ENCODE peak calls at places on chromosome 1, in nine cellular contexts. Y, T, O, E, I, R, P, Z and B are unnamed samples.

GRCh38 chr1:244904119-244904518 is 39.8 kb upstream of the HNRNPU start:
- DNase-seq in Y (no peak), T (no peak), O (no peak), E (no peak), I (no peak), R (no peak), P (no peak), Z (no peak), B (no peak)

GRCh38 chr1:15101112-15101760 is 52.3 kb upstream of the TMEM51 start:
- DNase-seq in Y (no peak), T (no peak), O (no peak), E (no peak), I (no peak), R (no peak), P (no peak), Z (no peak), B (no peak)

GRCh38 chr1:203197625-203198024 is 11.1 kb upstream of the CHI3L1 start:
- DNase-seq in Y (no peak), T (no peak), O (no peak), E (no peak), I (no peak), R (peak), P (no peak), Z (no peak), B (no peak)

GRCh38 chr1:197958438-197958837 is 41.3 kb downstream of the LHX9 start:
- DNase-seq in Y (no peak), T (no peak), O (no peak), E (no peak), I (no peak), R (no peak), P (no peak), Z (no peak), B (no peak)

GRCh38 chr1:228085287-228085926 is 2.9 kb downstream of the ARF1 start:
- DNase-seq in Y (peak), T (peak), O (no peak), E (no peak), I (peak), R (no peak), P (peak), Z (no peak), B (no peak)

GRCh38 chr1:32878183-32878582 is 7.5 kb upstream of the FNDC5 start:
- DNase-seq in Y (no peak), T (peak), O (no peak), E (no peak), I (no peak), R (no peak), P (no peak), Z (no peak), B (no peak)

GRCh38 chr1:39590546-39590945 is 14.0 kb upstream of the PABPC4 start:
- DNase-seq in Y (peak), T (no peak), O (no peak), E (no peak), I (no peak), R (no peak), P (no peak), Z (no peak), B (no peak)

GRCh38 chr1:30735124-30735523 is 11.7 kb upstream of the MATN1 start:
- DNase-seq in Y (no peak), T (no peak), O (no peak), E (no peak), I (no peak), R (no peak), P (no peak), Z (no peak), B (no peak)

GRCh38 chr1:14259191-14259757 is 339.2 kb upstream of the KAZN start:
- DNase-seq in Y (no peak), T (no peak), O (peak), E (no peak), I (no peak), R (peak), P (no peak), Z (no peak), B (no peak)

GRCh38 chr1:116755681-116756080 is 1.5 kb downstream of the CD2 start:
- DNase-seq in Y (no peak), T (no peak), O (no peak), E (no peak), I (no peak), R (no peak), P (no peak), Z (no peak), B (no peak)

GRCh38 chr1:8314346-8315280 is 3.3 kb upstream of the SLC45A1 start:
- DNase-seq in Y (peak), T (peak), O (peak), E (peak), I (peak), R (peak), P (peak), Z (peak), B (no peak)

GRCh38 chr1:201359031-201359872 is 18.2 kb downstream of the TNNT2 start:
- DNase-seq in Y (no peak), T (peak), O (no peak), E (no peak), I (no peak), R (no peak), P (no peak), Z (no peak), B (no peak)

GRCh38 chr1:165063181-165063955 is 293.1 kb downstream of the LMX1A start:
- DNase-seq in Y (no peak), T (no peak), O (no peak), E (no peak), I (no peak), R (peak), P (no peak), Z (no peak), B (no peak)

GRCh38 chr1:35660581-35661473 is 19.5 kb upstream of the PSMB2 start:
- DNase-seq in Y (peak), T (no peak), O (no peak), E (no peak), I (peak), R (no peak), P (peak), Z (no peak), B (no peak)

GRCh38 chr1:20339811-20340457 is 49.3 kb downstream of the VWA5B1 start:
- DNase-seq in Y (no peak), T (peak), O (no peak), E (no peak), I (no peak), R (no peak), P (peak), Z (no peak), B (no peak)

GRCh38 chr1:10378071-10378841 is 20.6 kb upstream of the PGD start:
- DNase-seq in Y (peak), T (peak), O (peak), E (no peak), I (peak), R (peak), P (peak), Z (no peak), B (no peak)

GRCh38 chr1:67893126-67893495 is 59.8 kb upstream of the GNG12 start:
- DNase-seq in Y (no peak), T (no peak), O (no peak), E (no peak), I (no peak), R (no peak), P (peak), Z (no peak), B (no peak)

GRCh38 chr1:186481303-186481888 is 20.5 kb upstream of the PDC start:
- DNase-seq in Y (no peak), T (no peak), O (no peak), E (no peak), I (no peak), R (no peak), P (no peak), Z (no peak), B (no peak)

GRCh38 chr1:22507582-22507981 is 55.7 kb upstream of the EPHA8 start:
- DNase-seq in Y (no peak), T (no peak), O (no peak), E (no peak), I (no peak), R (no peak), P (no peak), Z (no peak), B (no peak)

GRCh38 chr1:39992229-39992628 is 37.3 kb downstream of the MFSD2A start:
- DNase-seq in Y (no peak), T (no peak), O (no peak), E (no peak), I (no peak), R (no peak), P (no peak), Z (no peak), B (no peak)

GRCh38 chr1:19536519-19536918 is 51.2 kb upstream of the CAPZB start:
- DNase-seq in Y (no peak), T (no peak), O (no peak), E (no peak), I (no peak), R (no peak), P (no peak), Z (no peak), B (no peak)

GRCh38 chr1:156931553-156931952 is 11.1 kb downstream of the LRRC71 start:
- DNase-seq in Y (no peak), T (peak), O (no peak), E (no peak), I (peak), R (peak), P (no peak), Z (no peak), B (no peak)

GRCh38 chr1:200982071-200982945 is 41.2 kb downstream of the KIF21B start:
- DNase-seq in Y (no peak), T (peak), O (no peak), E (no peak), I (no peak), R (no peak), P (no peak), Z (no peak), B (no peak)

GRCh38 chr1:146020058-146020738 is 1.3 kb downstream of the HJV start:
- DNase-seq in Y (no peak), T (no peak), O (no peak), E (no peak), I (no peak), R (no peak), P (peak), Z (no peak), B (no peak)

GRCh38 chr1:224329842-224330753 is at the start of gene NVL:
- DNase-seq in Y (peak), T (peak), O (peak), E (peak), I (peak), R (peak), P (peak), Z (peak), B (no peak)
- TF ChIP-seq POLR2AphosphoS5 in Y (peak), T (peak), O (peak), E (peak), I (peak), R (peak), P (peak), Z (peak), B (peak)

GRCh38 chr1:204432708-204433107 is 21.1 kb upstream of the PPP1R15B start:
- DNase-seq in Y (no peak), T (no peak), O (no peak), E (no peak), I (no peak), R (no peak), P (no peak), Z (no peak), B (no peak)
- H3K4me3 ChIP-seq in Y (no peak), T (no peak), O (no peak), E (no peak), I (no peak), R (no peak), P (no peak), Z (no peak), B (no peak)

GRCh38 chr1:85582687-85583354 is 2.3 kb downstream of the CCN1 start:
- DNase-seq in Y (no peak), T (no peak), O (no peak), E (no peak), I (peak), R (no peak), P (peak), Z (peak), B (no peak)
- TF ChIP-seq POLR2AphosphoS5 in Y (no peak), T (peak), O (peak), E (no peak), I (peak), R (no peak), P (peak), Z (peak), B (no peak)

DNA sequence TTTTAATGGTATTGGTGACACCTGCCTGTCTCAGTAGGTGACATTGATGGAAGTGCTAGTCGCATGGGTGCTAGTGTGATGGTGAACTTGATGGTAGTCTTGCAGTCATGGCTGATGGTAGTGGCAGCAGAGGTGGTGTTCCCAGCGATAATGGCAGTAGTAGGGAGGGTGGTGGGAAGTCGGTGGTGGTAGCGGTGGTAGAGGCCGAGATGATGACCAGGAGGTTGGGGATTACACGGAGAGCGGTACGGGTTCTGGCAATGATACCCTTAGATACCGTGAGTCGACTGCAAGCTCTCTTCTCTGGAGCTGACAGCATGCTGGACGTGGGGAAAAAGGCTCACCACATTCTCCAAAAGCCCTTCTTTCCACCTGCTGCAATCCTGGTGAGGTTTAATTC is 99.4 kb upstream of the SLC2A1 start:
- DNase-seq in Y (no peak), T (no peak), O (no peak), E (no peak), I (no peak), R (no peak), P (no peak), Z (no peak), B (no peak)
- H3K4me3 ChIP-seq in Y (no peak), T (no peak), O (no peak), E (no peak), I (no peak), R (no peak), P (no peak), Z (no peak), B (no peak)

DNA sequence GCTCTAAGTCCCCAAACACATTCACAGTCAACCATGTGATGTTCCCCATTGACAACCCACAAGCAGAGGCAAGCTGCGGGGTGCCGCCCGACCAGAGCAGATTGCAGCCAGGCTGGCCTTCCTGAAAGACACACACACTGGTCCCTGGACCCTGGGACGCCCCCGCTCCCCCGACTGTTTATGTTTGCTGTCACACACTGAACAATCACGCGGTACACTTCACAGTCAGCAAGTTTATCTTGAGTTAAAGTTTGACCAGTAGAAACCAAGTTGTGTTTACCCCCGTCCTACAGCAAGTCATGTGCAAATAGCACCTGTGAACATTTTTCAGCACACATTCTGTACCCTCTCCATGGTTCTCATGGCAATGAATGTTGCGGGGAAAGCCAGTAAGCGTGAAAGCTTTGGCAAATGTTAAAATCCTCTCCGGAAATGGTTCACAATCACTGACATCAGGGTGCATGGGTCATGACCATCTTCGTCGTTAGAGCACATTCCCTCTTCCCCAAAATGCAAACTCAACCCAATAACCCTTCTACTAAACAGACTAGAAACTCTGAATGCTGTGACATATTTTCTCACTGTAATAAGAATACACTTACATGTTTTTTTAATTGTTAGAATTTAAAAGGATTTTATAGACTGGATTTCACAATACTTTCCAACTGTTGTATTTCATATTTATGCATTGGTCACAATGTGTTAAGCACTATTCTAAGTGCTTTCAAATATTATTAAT is 33.3 kb upstream of the IRF2BP2 start:
- DNase-seq in Y (no peak), T (no peak), O (peak), E (no peak), I (no peak), R (no peak), P (no peak), Z (no peak), B (no peak)
- TF ChIP-seq POLR2AphosphoS5 in Y (no peak), T (no peak), O (peak), E (no peak), I (no peak), R (no peak), P (no peak), Z (no peak), B (no peak)